ENCODE peak calls at places on chromosome 20, in six cellular contexts. F is trophoblast cell, J is neuronal stem cell, X is H9, Z is IMR-90, Q is H1. C is an unnamed sample.

GRCh38 chr20:17570347-17571152 is 675 bp downstream of the DSTN start:
- DNase-seq in J (peak), F (peak), X (peak), Q (peak), Z (peak), C (peak)

GRCh38 chr20:35404614-35405259 is 7.0 kb downstream of the UQCC1 start:
- DNase-seq in J (no peak), F (no peak), Q (no peak), X (no peak), Z (no peak), C (no peak)

GRCh38 chr20:25540273-25540672 is 45.1 kb downstream of the NINL start:
- DNase-seq in J (peak), Z (no peak), Q (no peak), X (peak), F (no peak), C (no peak)

GRCh38 chr20:4225778-4226177 is 210.4 kb upstream of the RNF24 start:
- DNase-seq in F (no peak), Z (peak), J (no peak), Q (no peak), X (no peak), C (peak)

GRCh38 chr20:43190332-43190953 is 737 bp upstream of the PTPRT start:
- DNase-seq in J (no peak), Q (peak), F (no peak), X (peak), Z (no peak), C (no peak)

GRCh38 chr20:63661108-63661507 is 3.0 kb downstream of the RTEL1 start:
- DNase-seq in Z (no peak), Q (no peak), X (no peak), J (no peak), F (no peak), C (no peak)

GRCh38 chr20:17850674-17851006 is 118.0 kb downstream of the SNX5 start:
- DNase-seq in Q (no peak), X (no peak), J (no peak), Z (no peak), F (no peak), C (no peak)

GRCh38 chr20:56760610-56761009 is 131.5 kb downstream of the TFAP2C start:
- DNase-seq in J (no peak), Q (no peak), F (no peak), Z (no peak), X (no peak), C (no peak)

GRCh38 chr20:8305449-8305978 is 173.4 kb downstream of the PLCB1 start:
- DNase-seq in J (peak), X (peak), Q (peak), Z (peak), F (peak), C (peak)

GRCh38 chr20:14220986-14221385 is 116.4 kb downstream of the FLRT3 start:
- DNase-seq in Z (no peak), F (no peak), J (no peak), Q (no peak), X (no peak), C (no peak)

GRCh38 chr20:12177657-12178293 is 260.1 kb downstream of the BTBD3 start:
- DNase-seq in Z (no peak), J (no peak), F (no peak), X (no peak), Q (no peak), C (no peak)

GRCh38 chr20:25300496-25301170 is 52.7 kb downstream of the PYGB start:
- DNase-seq in J (no peak), X (no peak), Q (no peak), Z (peak), F (no peak), C (peak)

GRCh38 chr20:61370841-61371303 is 118.8 kb downstream of the CDH4 start:
- DNase-seq in Q (no peak), Z (no peak), J (peak), F (no peak), X (no peak), C (no peak)

GRCh38 chr20:63202021-63202420 is 13.9 kb downstream of the YTHDF1 start:
- DNase-seq in Q (no peak), F (no peak), Z (no peak), X (no peak), J (no peak), C (no peak)

GRCh38 chr20:29079769-29080690 is 2177.4 kb upstream of the DEFB115 start:
- DNase-seq in X (no peak), Q (no peak), F (peak), Z (no peak), J (no peak), C (no peak)

GRCh38 chr20:41360831-41361756 is 5.5 kb downstream of the EMILIN3 start:
- DNase-seq in Z (no peak), X (peak), F (no peak), Q (no peak), J (no peak), C (no peak)

GRCh38 chr20:4234664-4235063 is 219.3 kb upstream of the RNF24 start:
- DNase-seq in J (no peak), F (no peak), Q (no peak), X (no peak), Z (no peak), C (no peak)

GRCh38 chr20:58478141-58478805 is 36.9 kb downstream of the APCDD1L start:
- DNase-seq in J (no peak), F (no peak), X (no peak), Z (no peak), Q (peak), C (no peak)

GRCh38 chr20:50259705-50260479 is 69.3 kb downstream of the CEBPB start:
- DNase-seq in Q (no peak), J (no peak), Z (no peak), X (no peak), F (no peak), C (no peak)

GRCh38 chr20:35600176-35600995 is 15.2 kb upstream of the SPAG4 start:
- DNase-seq in X (peak), F (no peak), J (no peak), Q (peak), Z (no peak), C (no peak)

GRCh38 chr20:57024849-57025248 is 241.6 kb downstream of the BMP7 start:
- DNase-seq in Z (no peak), J (no peak), X (no peak), Q (no peak), F (no peak), C (peak)

GRCh38 chr20:23291575-23292240 is 58.9 kb upstream of the NXT1 start:
- DNase-seq in Q (no peak), X (no peak), F (no peak), J (no peak), Z (no peak), C (no peak)
- H3K27ac ChIP-seq in Q (no peak), X (no peak), F (no peak), J (no peak), Z (no peak), C (no peak)

DNA sequence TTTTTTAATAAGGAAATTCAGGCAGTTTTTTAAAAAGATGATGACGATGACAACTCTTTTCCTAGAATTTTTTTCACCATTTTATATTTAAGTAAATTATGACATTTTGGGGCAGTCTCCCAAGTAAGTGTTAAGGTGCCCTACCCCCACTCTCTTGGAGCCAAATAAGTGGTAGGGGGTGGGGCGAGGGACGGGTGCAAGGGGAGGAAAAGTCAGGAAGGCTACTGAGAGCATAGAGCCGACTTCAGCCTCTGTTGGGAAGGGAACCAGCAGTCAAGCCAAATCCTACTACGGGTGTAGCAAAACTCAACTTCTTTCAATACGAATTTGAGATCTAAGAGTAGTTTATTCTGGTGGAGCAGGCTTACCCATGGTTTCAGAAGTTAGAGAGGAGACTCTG is 54.4 kb downstream of the KIZ start:
- DNase-seq in X (no peak), Q (no peak), F (no peak), J (no peak), Z (no peak), C (no peak)
- H4K91ac ChIP-seq in X (no peak), Q (peak), F (no peak), J (no peak), Z (no peak), C (no peak)

GRCh38 chr20:9570612-9571011 is 56.2 kb downstream of the LAMP5 start:
- DNase-seq in Z (no peak), J (no peak), Q (no peak), X (no peak), F (no peak), C (no peak)
- H3K27ac ChIP-seq in Z (no peak), J (no peak), Q (no peak), X (no peak), F (no peak), C (no peak)

DNA sequence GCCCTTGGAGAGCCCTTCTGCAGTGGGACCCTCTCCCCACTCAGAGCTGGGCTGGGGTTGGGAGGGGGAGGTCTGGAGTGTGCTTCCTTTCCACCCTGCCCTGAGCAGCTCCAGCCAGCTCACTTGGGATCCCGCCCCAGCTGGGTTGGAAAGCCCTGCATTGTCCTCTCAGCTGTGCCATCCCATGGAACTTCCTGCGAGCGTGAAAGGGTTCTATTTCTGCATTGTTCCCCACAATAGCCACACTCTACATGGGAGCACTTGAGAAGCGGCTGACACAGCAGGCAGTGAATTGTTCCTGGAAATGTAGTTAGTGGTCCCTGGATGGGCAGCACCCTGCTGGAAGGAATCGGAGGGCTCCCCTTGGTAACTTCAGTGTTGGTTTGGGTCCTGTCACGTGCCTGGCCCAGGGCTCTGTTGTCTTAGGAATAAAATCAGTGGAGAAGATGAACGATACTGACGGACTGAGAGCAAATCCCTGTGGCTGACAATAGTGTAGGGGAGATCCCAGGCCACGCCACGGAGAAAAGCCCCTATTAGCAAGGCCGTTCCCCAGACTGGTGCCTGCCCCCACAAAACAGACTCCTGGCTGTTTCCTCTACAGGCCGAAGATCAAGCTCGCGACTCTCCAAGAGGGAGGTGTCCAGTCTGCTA is 18.7 kb downstream of the DNMT3B start:
- DNase-seq in Z (no peak), X (peak), F (no peak), Q (no peak), J (peak), C (no peak)
- H4K91ac ChIP-seq in Z (no peak), X (no peak), F (no peak), Q (no peak), J (peak), C (no peak)

GRCh38 chr20:48257833-48258232 is 472.6 kb upstream of the SULF2 start:
- DNase-seq in X (no peak), Q (no peak), Z (no peak), F (no peak), J (no peak), C (no peak)

GRCh38 chr20:48262396-48262795 is 477.1 kb upstream of the SULF2 start:
- DNase-seq in J (no peak), X (no peak), Z (no peak), F (no peak), Q (no peak), C (no peak)

GRCh38 chr20:48262955-48263354 is 477.7 kb upstream of the SULF2 start:
- DNase-seq in J (no peak), Z (no peak), X (no peak), Q (no peak), F (no peak), C (no peak)

GRCh38 chr20:48259456-48259855 is 474.2 kb upstream of the SULF2 start:
- DNase-seq in Z (no peak), J (no peak), Q (no peak), X (no peak), F (no peak), C (no peak)

GRCh38 chr20:48260370-48260769 is 475.1 kb upstream of the SULF2 start:
- DNase-seq in X (no peak), J (no peak), Z (no peak), F (no peak), Q (no peak), C (no peak)
- H3K27ac ChIP-seq in X (no peak), J (no peak), Z (no peak), F (no peak), Q (no peak), C (no peak)

GRCh38 chr20:19661717-19662637 is 96.1 kb upstream of the RIN2 start:
- DNase-seq in Z (peak), J (peak), X (peak), Q (peak), F (peak), C (peak)

GRCh38 chr20:19658137-19658536 is 99.9 kb upstream of the RIN2 start:
- DNase-seq in Q (no peak), J (no peak), Z (no peak), F (no peak), X (no peak), C (no peak)

GRCh38 chr20:19660808-19661378 is 97.2 kb upstream of the RIN2 start:
- DNase-seq in J (no peak), Q (no peak), Z (no peak), F (no peak), X (no peak), C (no peak)

GRCh38 chr20:19659468-19659867 is 98.6 kb upstream of the RIN2 start:
- DNase-seq in Z (no peak), F (no peak), J (no peak), Q (no peak), X (no peak), C (no peak)

DNA sequence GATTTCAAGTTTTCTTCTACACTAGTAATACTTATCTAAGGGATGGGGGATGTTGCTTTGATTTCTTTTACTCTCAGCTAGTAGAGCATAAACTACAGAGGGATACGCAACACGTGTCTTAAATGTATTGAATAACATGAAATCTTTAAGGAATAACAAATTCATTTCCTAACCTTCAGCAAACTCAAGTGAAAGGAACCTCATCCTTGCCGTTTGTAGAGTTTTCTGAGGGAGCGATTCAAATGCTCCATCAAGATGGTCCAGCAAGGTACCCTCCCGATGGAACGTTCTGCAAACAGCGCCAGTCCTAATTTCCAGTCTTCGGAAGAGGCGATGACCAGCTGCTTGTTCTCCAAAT is 95.4 kb upstream of the RIN2 start:
- DNase-seq in X (no peak), J (no peak), F (no peak), Q (no peak), Z (no peak), C (no peak)
- H4K91ac ChIP-seq in X (no peak), J (no peak), F (no peak), Q (no peak), Z (no peak), C (no peak)

GRCh38 chr20:779771-780170 is 11.5 kb upstream of the SLC52A3 start:
- DNase-seq in F (no peak), X (no peak), Z (no peak), Q (no peak), J (no peak), C (no peak)
- H3K27ac ChIP-seq in F (no peak), X (no peak), Z (no peak), Q (no peak), J (no peak), C (no peak)

GRCh38 chr20:20731000-20731944 is 18.8 kb upstream of the RALGAPA2 start:
- DNase-seq in Q (no peak), Z (no peak), J (no peak), F (no peak), X (no peak), C (no peak)
- H4K91ac ChIP-seq in Q (no peak), Z (no peak), J (no peak), F (no peak), X (no peak), C (no peak)

GRCh38 chr20:53004267-53004813 is 32.2 kb downstream of the TSHZ2 start:
- DNase-seq in Q (no peak), J (no peak), X (no peak), Z (no peak), F (no peak), C (no peak)
- H3K27ac ChIP-seq in Q (no peak), J (no peak), X (no peak), Z (no peak), F (no peak), C (no peak)

C was measured in mesenchymal stem cell.